ENCODE peak calls at places on chromosomes 5 and 9, in five cellular contexts. One of them, this sample, is unnamed.

GRCh38 chr5:177605667-177606066 is 5.7 kb downstream of the B4GALT7 start:
- DNase-seq in CD4-positive, alpha-beta T cell: no peak
- DNase-seq in GM10248: no peak
- DNase-seq in brain microvascular endothelial cell: no peak
- DNase-seq in endothelial cell: no peak
- DNase-seq in this sample: no peak

GRCh38 chr5:66666778-66667177 is 70.6 kb downstream of the MAST4 start:
- DNase-seq in endothelial cell: no peak
- DNase-seq in GM10248: no peak
- DNase-seq in CD4-positive, alpha-beta T cell: no peak
- DNase-seq in brain microvascular endothelial cell: no peak
- DNase-seq in this sample: no peak

GRCh38 chr5:1799110-1799601 is 481 bp downstream of the MRPL36 start:
- DNase-seq in endothelial cell: peak; percentile 23
- DNase-seq in CD4-positive, alpha-beta T cell: no peak
- DNase-seq in GM10248: peak; percentile 57
- DNase-seq in brain microvascular endothelial cell: peak; percentile 27
- DNase-seq in this sample: peak; percentile 25

GRCh38 chr5:73901045-73901444 is 275.0 kb downstream of the ARHGEF28 start:
- DNase-seq in CD4-positive, alpha-beta T cell: no peak
- DNase-seq in brain microvascular endothelial cell: peak; percentile 66
- DNase-seq in endothelial cell: no peak
- DNase-seq in GM10248: no peak
- DNase-seq in this sample: peak; percentile 79

GRCh38 chr5:150989695-150990094 is 30.7 kb upstream of the GPX3 start:
- DNase-seq in CD4-positive, alpha-beta T cell: no peak
- DNase-seq in GM10248: no peak
- DNase-seq in endothelial cell: no peak
- DNase-seq in brain microvascular endothelial cell: no peak
- DNase-seq in this sample: no peak

GRCh38 chr9:21434202-21435014 is 5.8 kb upstream of the IFNA1 start:
- DNase-seq in CD4-positive, alpha-beta T cell: peak; percentile 24
- DNase-seq in GM10248: peak; percentile 25
- DNase-seq in brain microvascular endothelial cell: peak; percentile 71
- DNase-seq in endothelial cell: peak; percentile 27
- DNase-seq in this sample: peak; percentile 77

GRCh38 chr5:1155191-1156032 is 43.5 kb upstream of the SLC12A7 start:
- DNase-seq in endothelial cell: no peak
- DNase-seq in GM10248: no peak
- DNase-seq in CD4-positive, alpha-beta T cell: no peak
- DNase-seq in brain microvascular endothelial cell: no peak
- DNase-seq in this sample: no peak

GRCh38 chr5:129174447-129174846 is 79.9 kb downstream of the ISOC1 start:
- DNase-seq in GM10248: no peak
- DNase-seq in endothelial cell: no peak
- DNase-seq in CD4-positive, alpha-beta T cell: no peak
- DNase-seq in brain microvascular endothelial cell: no peak
- DNase-seq in this sample: no peak

GRCh38 chr5:149079883-149080282 is 17.0 kb upstream of the SH3TC2 start:
- DNase-seq in GM10248: no peak
- DNase-seq in brain microvascular endothelial cell: no peak
- DNase-seq in endothelial cell: no peak
- DNase-seq in CD4-positive, alpha-beta T cell: no peak
- DNase-seq in this sample: no peak

GRCh38 chr9:122143296-122143695 is 16.3 kb downstream of the NDUFA8 start:
- DNase-seq in endothelial cell: no peak
- DNase-seq in CD4-positive, alpha-beta T cell: no peak
- DNase-seq in brain microvascular endothelial cell: no peak
- DNase-seq in GM10248: no peak
- DNase-seq in this sample: no peak

GRCh38 chr5:14813747-14814146 is 57.8 kb downstream of the ANKH start:
- DNase-seq in brain microvascular endothelial cell: no peak
- DNase-seq in GM10248: no peak
- DNase-seq in endothelial cell: no peak
- DNase-seq in CD4-positive, alpha-beta T cell: no peak
- DNase-seq in this sample: no peak

GRCh38 chr9:93237535-93237934 is 53.6 kb downstream of the WNK2 start:
- DNase-seq in CD4-positive, alpha-beta T cell: no peak
- DNase-seq in endothelial cell: no peak
- DNase-seq in GM10248: no peak
- DNase-seq in brain microvascular endothelial cell: no peak
- DNase-seq in this sample: no peak

GRCh38 chr5:446864-447263 is 3.9 kb downstream of the EXOC3 start:
- DNase-seq in GM10248: peak; percentile 75
- DNase-seq in brain microvascular endothelial cell: no peak
- DNase-seq in endothelial cell: no peak
- DNase-seq in CD4-positive, alpha-beta T cell: no peak
- DNase-seq in this sample: peak; percentile 72

GRCh38 chr5:157670662-157671591 is at the start of gene C5orf52:
- DNase-seq in GM10248: peak; percentile 57
- DNase-seq in CD4-positive, alpha-beta T cell: no peak
- DNase-seq in brain microvascular endothelial cell: peak; percentile 18
- DNase-seq in endothelial cell: peak; percentile 63
- DNase-seq in this sample: peak; percentile 18

GRCh38 chr9:5509573-5509972 is 758 bp upstream of the PDCD1LG2 start:
- DNase-seq in GM10248: no peak
- DNase-seq in CD4-positive, alpha-beta T cell: no peak
- DNase-seq in endothelial cell: no peak
- DNase-seq in brain microvascular endothelial cell: peak; percentile 84
- DNase-seq in this sample: peak; percentile 29

GRCh38 chr5:78508231-78508765 is 140.3 kb downstream of the LHFPL2 start:
- DNase-seq in GM10248: no peak
- DNase-seq in endothelial cell: no peak
- DNase-seq in CD4-positive, alpha-beta T cell: no peak
- DNase-seq in brain microvascular endothelial cell: peak; percentile 54
- DNase-seq in this sample: no peak

GRCh38 chr5:78511116-78511906 is 137.3 kb downstream of the LHFPL2 start:
- DNase-seq in GM10248: no peak
- DNase-seq in CD4-positive, alpha-beta T cell: no peak
- DNase-seq in brain microvascular endothelial cell: no peak
- DNase-seq in endothelial cell: no peak
- DNase-seq in this sample: no peak

GRCh38 chr5:78509145-78509865 is 139.3 kb downstream of the LHFPL2 start:
- DNase-seq in CD4-positive, alpha-beta T cell: no peak
- DNase-seq in endothelial cell: no peak
- DNase-seq in GM10248: no peak
- DNase-seq in brain microvascular endothelial cell: no peak
- DNase-seq in this sample: no peak

GRCh38 chr5:78512440-78512839 is 136.1 kb downstream of the LHFPL2 start:
- DNase-seq in brain microvascular endothelial cell: no peak
- DNase-seq in GM10248: no peak
- DNase-seq in endothelial cell: no peak
- DNase-seq in CD4-positive, alpha-beta T cell: no peak
- DNase-seq in this sample: no peak

GRCh38 chr5:78509884-78510769 is 138.4 kb downstream of the LHFPL2 start:
- DNase-seq in endothelial cell: peak; percentile 47
- DNase-seq in CD4-positive, alpha-beta T cell: no peak
- DNase-seq in brain microvascular endothelial cell: no peak
- DNase-seq in GM10248: peak; percentile 75
- DNase-seq in this sample: no peak
- TF ChIP-seq CTCF in endothelial cell: no peak
- TF ChIP-seq CTCF in CD4-positive, alpha-beta T cell: no peak
- TF ChIP-seq CTCF in brain microvascular endothelial cell: peak; percentile 50
- TF ChIP-seq CTCF in GM10248: peak; percentile 3
- TF ChIP-seq CTCF in this sample: no peak

GRCh38 chr5:180289966-180290365 is 1.9 kb downstream of the MAPK9 start:
- DNase-seq in endothelial cell: no peak
- DNase-seq in CD4-positive, alpha-beta T cell: no peak
- DNase-seq in GM10248: no peak
- DNase-seq in brain microvascular endothelial cell: no peak
- DNase-seq in this sample: no peak

GRCh38 chr5:180291943-180292831 is at the start of gene MAPK9:
- DNase-seq in GM10248: peak; percentile 94
- DNase-seq in endothelial cell: peak; percentile 88
- DNase-seq in brain microvascular endothelial cell: peak; percentile 18
- DNase-seq in CD4-positive, alpha-beta T cell: peak; percentile 69
- DNase-seq in this sample: peak; percentile 76

GRCh38 chr5:180289433-180289832 is 2.5 kb downstream of the MAPK9 start:
- DNase-seq in CD4-positive, alpha-beta T cell: no peak
- DNase-seq in endothelial cell: no peak
- DNase-seq in GM10248: no peak
- DNase-seq in brain microvascular endothelial cell: no peak
- DNase-seq in this sample: no peak

GRCh38 chr5:180290568-180291233 is 1.2 kb downstream of the MAPK9 start:
- DNase-seq in GM10248: no peak
- DNase-seq in CD4-positive, alpha-beta T cell: no peak
- DNase-seq in brain microvascular endothelial cell: no peak
- DNase-seq in endothelial cell: no peak
- DNase-seq in this sample: no peak

DNA sequence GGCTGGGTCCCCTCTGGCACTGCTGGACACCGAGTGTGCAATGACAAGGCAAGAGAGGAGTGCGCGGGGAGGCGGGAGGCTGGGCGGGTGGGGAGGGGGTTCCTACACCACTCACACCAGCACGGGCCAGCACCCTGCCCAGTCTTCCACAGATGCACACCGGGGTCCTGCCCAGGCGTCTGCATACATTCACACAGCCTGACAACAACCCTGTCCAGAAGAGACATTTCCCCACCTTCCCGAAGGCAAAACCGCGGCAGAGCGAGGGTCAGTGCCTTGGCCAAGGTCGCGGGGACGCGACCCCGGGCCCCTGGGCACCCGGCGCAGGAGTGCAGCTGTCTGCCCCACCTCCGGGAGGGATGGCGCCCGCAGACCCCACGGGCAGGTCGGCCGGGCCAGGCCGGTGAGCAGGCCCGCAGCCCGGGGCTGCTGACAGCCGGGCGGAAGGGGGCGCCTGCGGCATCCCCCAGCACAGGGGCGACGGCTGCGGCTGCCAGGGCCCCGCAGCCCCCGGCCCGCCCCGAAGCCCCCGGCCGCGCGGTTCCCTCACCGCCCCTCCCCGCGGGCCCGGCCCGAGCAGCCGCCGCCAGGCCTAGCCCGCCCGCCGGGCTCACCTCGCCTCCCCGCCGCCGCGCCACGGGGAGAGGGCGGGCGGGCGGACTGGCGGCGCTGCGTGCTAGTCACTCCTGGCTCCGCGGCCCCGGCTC is 496 bp downstream of the MAPK9 start:
- DNase-seq in CD4-positive, alpha-beta T cell: no peak
- DNase-seq in GM10248: peak; percentile 60
- DNase-seq in endothelial cell: peak; percentile 44
- DNase-seq in brain microvascular endothelial cell: no peak
- DNase-seq in this sample: no peak
- TF ChIP-seq CTCF in CD4-positive, alpha-beta T cell: peak; percentile 24
- TF ChIP-seq CTCF in GM10248: peak; percentile 41
- TF ChIP-seq CTCF in endothelial cell: no peak
- TF ChIP-seq CTCF in brain microvascular endothelial cell: peak; percentile 40
- TF ChIP-seq CTCF in this sample: peak; percentile 52

GRCh38 chr9:84670801-84671153 is 1.2 kb downstream of the NTRK2 start:
- DNase-seq in brain microvascular endothelial cell: no peak
- DNase-seq in CD4-positive, alpha-beta T cell: no peak
- DNase-seq in GM10248: no peak
- DNase-seq in endothelial cell: no peak
- DNase-seq in this sample: no peak

GRCh38 chr9:84670106-84670800 is 724 bp downstream of the NTRK2 start:
- DNase-seq in brain microvascular endothelial cell: no peak
- DNase-seq in GM10248: peak; percentile 18
- DNase-seq in CD4-positive, alpha-beta T cell: no peak
- DNase-seq in endothelial cell: peak; percentile 30
- DNase-seq in this sample: no peak

GRCh38 chr9:84668204-84669007 is 1.1 kb upstream of the NTRK2 start:
- DNase-seq in brain microvascular endothelial cell: peak; percentile 29
- DNase-seq in CD4-positive, alpha-beta T cell: no peak
- DNase-seq in GM10248: peak; percentile 61
- DNase-seq in endothelial cell: peak; percentile 92
- DNase-seq in this sample: peak; percentile 72

GRCh38 chr9:84669008-84669292 is 579 bp upstream of the NTRK2 start:
- DNase-seq in CD4-positive, alpha-beta T cell: no peak
- DNase-seq in endothelial cell: peak; percentile 5
- DNase-seq in brain microvascular endothelial cell: no peak
- DNase-seq in GM10248: no peak
- DNase-seq in this sample: no peak

GRCh38 chr9:84669293-84670105 is at the start of gene NTRK2:
- DNase-seq in endothelial cell: peak; percentile 53
- DNase-seq in GM10248: peak; percentile 53
- DNase-seq in CD4-positive, alpha-beta T cell: no peak
- DNase-seq in brain microvascular endothelial cell: peak; percentile 9
- DNase-seq in this sample: no peak
- TF ChIP-seq CTCF in endothelial cell: no peak
- TF ChIP-seq CTCF in GM10248: no peak
- TF ChIP-seq CTCF in CD4-positive, alpha-beta T cell: no peak
- TF ChIP-seq CTCF in brain microvascular endothelial cell: no peak
- TF ChIP-seq CTCF in this sample: no peak

GRCh38 chr9:133592731-133593409 is 16.3 kb downstream of the FAM163B start:
- DNase-seq in brain microvascular endothelial cell: no peak
- DNase-seq in GM10248: no peak
- DNase-seq in CD4-positive, alpha-beta T cell: no peak
- DNase-seq in endothelial cell: no peak
- DNase-seq in this sample: no peak
- TF ChIP-seq CTCF in brain microvascular endothelial cell: peak; percentile 53
- TF ChIP-seq CTCF in GM10248: no peak
- TF ChIP-seq CTCF in CD4-positive, alpha-beta T cell: no peak
- TF ChIP-seq CTCF in endothelial cell: no peak
- TF ChIP-seq CTCF in this sample: peak; percentile 5

DNA sequence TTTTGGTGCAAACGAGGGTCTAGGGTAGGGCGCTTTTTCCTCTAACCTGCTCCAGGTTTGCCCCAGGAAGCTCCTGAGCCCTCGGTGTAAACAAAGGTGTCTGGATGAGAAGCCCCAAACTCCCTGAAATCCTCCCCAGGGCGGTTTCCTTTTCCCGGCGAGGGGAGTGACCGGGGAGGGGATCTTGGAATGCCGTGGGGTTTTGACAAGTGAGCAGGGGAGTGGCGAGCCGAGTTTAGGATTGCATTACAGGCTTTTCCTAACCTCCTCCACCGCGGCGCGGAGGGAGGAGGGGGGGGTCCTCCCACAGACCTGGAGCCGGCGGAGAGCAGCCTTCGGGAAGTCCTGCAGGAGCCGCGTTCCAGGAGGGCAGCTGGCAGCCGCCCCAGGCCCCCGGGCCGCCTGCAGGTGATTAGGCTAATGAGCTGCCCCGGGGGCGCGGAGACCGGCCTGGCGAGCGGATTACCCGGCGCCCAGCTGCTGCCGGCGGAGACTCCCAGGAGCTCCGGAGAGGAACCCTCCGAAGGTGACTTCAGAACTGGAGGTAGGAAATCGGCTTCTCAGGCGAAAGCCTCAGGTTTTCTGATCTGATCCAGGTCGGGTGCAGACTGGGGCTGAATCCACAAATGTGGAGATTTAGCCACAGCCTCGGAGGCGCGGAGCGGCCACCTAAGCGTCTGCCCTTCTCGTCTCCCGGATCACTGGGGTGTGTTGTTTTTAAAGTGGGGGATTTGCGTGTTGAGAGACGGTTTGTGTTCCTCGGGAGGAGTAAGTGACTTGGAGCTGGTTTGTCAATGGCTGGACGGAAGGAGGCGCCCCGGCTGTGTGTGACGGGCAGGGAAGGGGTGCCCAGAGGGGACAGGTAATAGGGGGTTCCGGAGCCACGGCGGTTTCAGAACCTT is 215.9 kb downstream of the PDZD2 start:
- DNase-seq in GM10248: peak; percentile 25
- DNase-seq in endothelial cell: peak; percentile 62
- DNase-seq in brain microvascular endothelial cell: no peak
- DNase-seq in CD4-positive, alpha-beta T cell: no peak
- DNase-seq in this sample: peak; percentile 20
- TF ChIP-seq CTCF in GM10248: no peak
- TF ChIP-seq CTCF in endothelial cell: no peak
- TF ChIP-seq CTCF in brain microvascular endothelial cell: peak; percentile 47
- TF ChIP-seq CTCF in CD4-positive, alpha-beta T cell: peak; percentile 17
- TF ChIP-seq CTCF in this sample: peak; percentile 45

GRCh38 chr9:2727966-2728613 is 10.8 kb downstream of the KCNV2 start:
- DNase-seq in CD4-positive, alpha-beta T cell: no peak
- DNase-seq in brain microvascular endothelial cell: peak; percentile 68
- DNase-seq in endothelial cell: peak; percentile 7
- DNase-seq in GM10248: peak; percentile 22
- DNase-seq in this sample: no peak
- TF ChIP-seq CTCF in CD4-positive, alpha-beta T cell: no peak
- TF ChIP-seq CTCF in brain microvascular endothelial cell: peak; percentile 86
- TF ChIP-seq CTCF in endothelial cell: peak; percentile 23
- TF ChIP-seq CTCF in GM10248: peak; percentile 61
- TF ChIP-seq CTCF in this sample: peak; percentile 78